ENCODE peak calls at places on chromosomes 7 and 10, in six cellular contexts. P, C, V, Z, R and O are unnamed samples.
A peak's percentile ranks its signal among the peaks of the same experiment; 100 is the strongest.

GRCh38 chr10:8407561-8408021 is 353.1 kb downstream of the GATA3 start:
- DNase-seq in P (no peak), C (no peak), V (no peak), Z (no peak), R (no peak), O (no peak)

GRCh38 chr10:84590794-84591193 is 262.4 kb downstream of the CCSER2 start:
- DNase-seq in P (no peak), C (no peak), V (no peak), Z (no peak), R (no peak), O (peak; percentile 78)

GRCh38 chr7:141590666-141591065 is 39.5 kb downstream of the AGK start:
- DNase-seq in P (no peak), C (peak; percentile 20), V (no peak), Z (no peak), R (no peak), O (no peak)

GRCh38 chr10:18214692-18215563 is 74.7 kb downstream of the CACNB2 start:
- DNase-seq in P (peak; percentile 55), C (peak; percentile 77), V (peak; percentile 52), Z (peak; percentile 29), R (peak; percentile 59), O (peak; percentile 72)

GRCh38 chr7:134698481-134698880 is 51.8 kb downstream of the BPGM start:
- DNase-seq in P (no peak), C (no peak), V (no peak), Z (no peak), R (no peak), O (no peak)

GRCh38 chr7:152502813-152503790 is 67.3 kb upstream of the KMT2C start:
- DNase-seq in P (no peak), C (no peak), V (no peak), Z (no peak), R (no peak), O (no peak)

GRCh38 chr7:130084037-130084875 is 13.9 kb downstream of the KLHDC10 start:
- DNase-seq in P (peak; percentile 10), C (peak; percentile 55), V (no peak), Z (no peak), R (no peak), O (no peak)

GRCh38 chr7:37494940-37495339 is 46.3 kb upstream of the ELMO1 start:
- DNase-seq in P (no peak), C (no peak), V (peak; percentile 21), Z (no peak), R (no peak), O (no peak)

GRCh38 chr10:15472008-15472407 is 100.9 kb upstream of the FAM171A1 start:
- DNase-seq in P (no peak), C (peak; percentile 38), V (no peak), Z (no peak), R (no peak), O (no peak)

GRCh38 chr10:103395754-103396066 is 565 bp downstream of the ATP5MK start:
- DNase-seq in P (peak; percentile 22), C (peak; percentile 38), V (no peak), Z (no peak), R (no peak), O (no peak)

GRCh38 chr7:23200331-23200730 is 18.5 kb downstream of the NUP42 start:
- DNase-seq in P (no peak), C (no peak), V (no peak), Z (no peak), R (no peak), O (no peak)

GRCh38 chr10:11286261-11286989 is 268.8 kb downstream of the CELF2 start:
- DNase-seq in P (no peak), C (no peak), V (no peak), Z (no peak), R (no peak), O (no peak)

GRCh38 chr10:17910144-17910789 is 41.5 kb upstream of the SLC39A12 start:
- DNase-seq in P (peak; percentile 59), C (peak; percentile 67), V (peak; percentile 51), Z (no peak), R (peak; percentile 64), O (peak; percentile 59)

GRCh38 chr7:116872026-116872425 is 9.6 kb downstream of the CAPZA2 start:
- DNase-seq in P (no peak), C (peak; percentile 28), V (no peak), Z (no peak), R (no peak), O (no peak)

GRCh38 chr10:113273151-113273876 is 279.5 kb upstream of the HABP2 start:
- DNase-seq in P (no peak), C (peak; percentile 38), V (peak; percentile 64), Z (peak; percentile 63), R (no peak), O (no peak)

GRCh38 chr7:2864999-2865670 is 21.0 kb upstream of the GNA12 start:
- DNase-seq in P (peak; percentile 88), C (peak; percentile 75), V (peak; percentile 71), Z (peak; percentile 68), R (peak; percentile 55), O (peak; percentile 83)

GRCh38 chr7:329691-330281 is 39.8 kb downstream of the FOXL3 start:
- DNase-seq in P (no peak), C (no peak), V (no peak), Z (no peak), R (peak; percentile 88), O (no peak)

GRCh38 chr7:22992874-22993840 is 20.8 kb downstream of the HYCC1 start:
- DNase-seq in P (no peak), C (no peak), V (no peak), Z (no peak), R (no peak), O (no peak)

GRCh38 chr10:60963441-60964256 is 19.7 kb upstream of the RHOBTB1 start:
- DNase-seq in P (no peak), C (peak; percentile 81), V (no peak), Z (no peak), R (no peak), O (no peak)

GRCh38 chr10:22043327-22043633 is 39.8 kb upstream of the DNAJC1 start:
- DNase-seq in P (no peak), C (no peak), V (no peak), Z (no peak), R (no peak), O (no peak)

GRCh38 chr7:38699481-38699880 is 68.3 kb upstream of the AMPH start:
- DNase-seq in P (no peak), C (peak; percentile 70), V (no peak), Z (no peak), R (no peak), O (no peak)

GRCh38 chr10:88843171-88843570 is 8.5 kb downstream of the ANKRD22 start:
- DNase-seq in P (no peak), C (no peak), V (no peak), Z (no peak), R (no peak), O (no peak)

GRCh38 chr7:32680259-32681173 is 185.2 kb downstream of the AVL9 start:
- DNase-seq in P (no peak), C (peak; percentile 92), V (no peak), Z (no peak), R (peak; percentile 65), O (no peak)

GRCh38 chr7:69847921-69848612 is 249.8 kb downstream of the AUTS2 start:
- DNase-seq in P (no peak), C (no peak), V (no peak), Z (no peak), R (no peak), O (no peak)

GRCh38 chr7:31002256-31002655 is 38.5 kb downstream of the GHRHR start:
- DNase-seq in P (no peak), C (no peak), V (no peak), Z (no peak), R (no peak), O (no peak)

GRCh38 chr10:93826355-93826754 is 67.4 kb upstream of the SLC35G1 start:
- DNase-seq in P (peak; percentile 46), C (peak; percentile 8), V (peak; percentile 27), Z (no peak), R (peak; percentile 11), O (no peak)

GRCh38 chr7:43648725-43649406 is 66.0 kb downstream of the STK17A start:
- DNase-seq in P (no peak), C (peak; percentile 74), V (peak; percentile 82), Z (no peak), R (no peak), O (no peak)

GRCh38 chr7:151806204-151806603 is 70.7 kb downstream of the PRKAG2 start:
- DNase-seq in P (no peak), C (peak; percentile 21), V (no peak), Z (no peak), R (no peak), O (peak; percentile 34)

GRCh38 chr10:103566536-103566935 is 73.0 kb downstream of the NEURL1 start:
- DNase-seq in P (no peak), C (no peak), V (no peak), Z (no peak), R (no peak), O (no peak)

GRCh38 chr10:63267414-63268138 is 134.4 kb downstream of the NRBF2 start:
- DNase-seq in P (peak; percentile 23), C (peak; percentile 88), V (peak; percentile 68), Z (no peak), R (peak; percentile 69), O (peak; percentile 53)

GRCh38 chr7:36523371-36523953 is 133.8 kb downstream of the ANLN start:
- DNase-seq in P (no peak), C (no peak), V (no peak), Z (no peak), R (no peak), O (no peak)

GRCh38 chr10:12783326-12783725 is 218.2 kb downstream of the CCDC3 start:
- DNase-seq in P (no peak), C (no peak), V (no peak), Z (peak; percentile 22), R (no peak), O (no peak)

GRCh38 chr7:86785641-86786040 is 141.9 kb downstream of the GRM3 start:
- DNase-seq in P (no peak), C (no peak), V (no peak), Z (no peak), R (no peak), O (no peak)

GRCh38 chr10:29646238-29646902 is 11.6 kb upstream of the SVIL start:
- DNase-seq in P (no peak), C (peak; percentile 74), V (no peak), Z (no peak), R (no peak), O (no peak)

GRCh38 chr10:58107506-58107905 is 160.2 kb downstream of the IPMK start:
- DNase-seq in P (no peak), C (peak; percentile 5), V (no peak), Z (no peak), R (no peak), O (no peak)